ENCODE peak calls at places on chromosomes 1 and 21, in seven cellular contexts. G is HCT116, L is K562, C is HepG2, R is H1, V is SK-N-SH, H is GM12878. W is an unnamed sample.

GRCh38 chr1:67059331-67059730 is 5.4 kb upstream of the SLC35D1 start:
- DNase-seq in R (no peak), C (no peak), G (no peak), L (no peak), V (no peak), H (no peak), W (no peak)

GRCh38 chr1:243575070-243575469 is 275.0 kb downstream of the AKT3 start:
- DNase-seq in H (no peak), R (no peak), G (no peak), C (no peak), L (no peak), V (no peak), W (no peak)

GRCh38 chr1:43978551-43979260 is at the start of gene B4GALT2:
- DNase-seq in V (peak; percentile 94), G (no peak), L (peak; percentile 90), R (no peak), C (peak; percentile 50), H (no peak), W (peak; percentile 47)

GRCh38 chr1:113390871-113391642 is 742 bp downstream of the MAGI3 start:
- DNase-seq in H (no peak), R (no peak), C (no peak), G (no peak), L (peak; percentile 45), V (peak; percentile 40), W (peak; percentile 55)

GRCh38 chr21:33587792-33588484 is 546 bp downstream of the DONSON start:
- DNase-seq in L (no peak), G (no peak), C (no peak), V (no peak), R (no peak), H (no peak), W (peak; percentile 56)

GRCh38 chr1:145859491-145860159 is 744 bp upstream of the PIAS3 start:
- DNase-seq in C (peak; percentile 73), H (peak; percentile 23), R (peak; percentile 47), L (peak; percentile 94), G (peak; percentile 67), V (peak; percentile 92), W (peak; percentile 94)

GRCh38 chr1:37189111-37189510 is 154.8 kb upstream of the GRIK3 start:
- DNase-seq in R (no peak), L (no peak), V (no peak), G (no peak), C (no peak), H (no peak), W (no peak)

GRCh38 chr1:224380003-224380402 is 23.3 kb downstream of the CNIH4 start:
- DNase-seq in L (no peak), G (no peak), H (peak; percentile 75), V (no peak), R (no peak), C (no peak), W (no peak)

GRCh38 chr1:37448691-37449417 is 25.5 kb upstream of the ZC3H12A start:
- DNase-seq in R (no peak), V (no peak), G (no peak), L (no peak), C (no peak), H (no peak), W (no peak)

GRCh38 chr1:32883973-32884372 is 2.3 kb upstream of the HPCA start:
- DNase-seq in V (no peak), L (no peak), R (no peak), H (no peak), G (no peak), C (no peak), W (no peak)

GRCh38 chr1:162709132-162709860 is 77.0 kb downstream of the DDR2 start:
- DNase-seq in H (no peak), G (no peak), L (no peak), V (no peak), C (no peak), R (no peak), W (no peak)

GRCh38 chr1:1569341-1569740 is 5.3 kb downstream of the SSU72 start:
- DNase-seq in C (no peak), L (no peak), V (no peak), G (no peak), H (no peak), R (no peak), W (no peak)

GRCh38 chr1:235835226-235835625 is 31.5 kb downstream of the LYST start:
- DNase-seq in V (no peak), G (no peak), R (no peak), C (no peak), L (no peak), H (no peak), W (no peak)

GRCh38 chr21:45753445-45753844 is 109.9 kb downstream of the PCBP3 start:
- DNase-seq in L (no peak), R (no peak), C (no peak), G (no peak), H (no peak), V (no peak), W (no peak)

GRCh38 chr1:110019790-110020189 is 14.6 kb upstream of the STRIP1 start:
- DNase-seq in G (no peak), R (no peak), V (no peak), H (no peak), L (no peak), C (no peak), W (no peak)

GRCh38 chr1:61271412-61271789 is 189.0 kb downstream of the NFIA start:
- DNase-seq in C (no peak), G (no peak), H (no peak), L (peak; percentile 39), R (no peak), V (peak; percentile 20), W (no peak)

GRCh38 chr1:151980287-151981177 is 13.1 kb downstream of the S100A10 start:
- DNase-seq in R (no peak), V (no peak), L (no peak), G (no peak), H (no peak), C (no peak), W (no peak)

GRCh38 chr1:8006037-8006963 is 19.8 kb downstream of the ERRFI1 start:
- DNase-seq in H (no peak), R (no peak), V (no peak), C (no peak), G (no peak), L (no peak), W (no peak)

GRCh38 chr1:61752921-61753389 is 10.7 kb downstream of the PATJ start:
- DNase-seq in C (peak; percentile 41), H (no peak), R (no peak), V (no peak), G (no peak), L (no peak), W (no peak)

GRCh38 chr1:182731852-182732575 is 47.6 kb upstream of the RGS8 start:
- DNase-seq in G (no peak), V (no peak), L (no peak), C (no peak), R (no peak), H (no peak), W (peak; percentile 56)

GRCh38 chr1:238176441-238176840 is 285.7 kb upstream of the ZP4 start:
- DNase-seq in C (no peak), R (no peak), H (no peak), G (no peak), V (no peak), L (no peak), W (no peak)

GRCh38 chr1:21259316-21260076 is 30.8 kb downstream of the ECE1 start:
- DNase-seq in V (no peak), L (no peak), G (no peak), H (no peak), R (no peak), C (no peak), W (no peak)

GRCh38 chr21:32929633-32930038 is 96.1 kb upstream of the OLIG2 start:
- DNase-seq in C (no peak), V (no peak), G (no peak), H (peak; percentile 69), R (no peak), L (no peak), W (no peak)

GRCh38 chr1:16718908-16719533 is 21.3 kb upstream of the RNU1-4 start:
- DNase-seq in G (no peak), C (no peak), H (no peak), R (no peak), V (peak; percentile 39), L (peak; percentile 24), W (no peak)

GRCh38 chr1:109621402-109622101 is 1.9 kb downstream of the AMPD2 start:
- DNase-seq in C (no peak), R (no peak), L (no peak), H (no peak), G (no peak), V (no peak), W (no peak)

GRCh38 chr1:9529190-9529589 is 10.1 kb upstream of the SLC25A33 start:
- DNase-seq in H (no peak), G (no peak), L (peak; percentile 31), R (no peak), C (no peak), V (no peak), W (no peak)
- TF ChIP-seq JUND in H (no peak), G (no peak), L (peak; percentile 89), R (no peak), C (no peak), V (no peak), W (no peak)

GRCh38 chr1:41573803-41574713 is 89.6 kb upstream of the EDN2 start:
- DNase-seq in V (peak; percentile 86), L (peak; percentile 81), H (peak; percentile 56), R (peak; percentile 33), G (peak; percentile 54), C (peak; percentile 49), W (peak; percentile 47)

GRCh38 chr1:41566274-41566885 is 81.9 kb upstream of the EDN2 start:
- DNase-seq in V (no peak), C (no peak), G (no peak), R (no peak), H (no peak), L (no peak), W (no peak)

GRCh38 chr1:41566969-41567368 is 82.5 kb upstream of the EDN2 start:
- DNase-seq in H (no peak), V (no peak), G (no peak), R (no peak), L (no peak), C (no peak), W (no peak)

GRCh38 chr1:41572224-41572623 is 87.7 kb upstream of the EDN2 start:
- DNase-seq in C (no peak), L (no peak), G (no peak), H (no peak), R (no peak), V (no peak), W (no peak)

DNA sequence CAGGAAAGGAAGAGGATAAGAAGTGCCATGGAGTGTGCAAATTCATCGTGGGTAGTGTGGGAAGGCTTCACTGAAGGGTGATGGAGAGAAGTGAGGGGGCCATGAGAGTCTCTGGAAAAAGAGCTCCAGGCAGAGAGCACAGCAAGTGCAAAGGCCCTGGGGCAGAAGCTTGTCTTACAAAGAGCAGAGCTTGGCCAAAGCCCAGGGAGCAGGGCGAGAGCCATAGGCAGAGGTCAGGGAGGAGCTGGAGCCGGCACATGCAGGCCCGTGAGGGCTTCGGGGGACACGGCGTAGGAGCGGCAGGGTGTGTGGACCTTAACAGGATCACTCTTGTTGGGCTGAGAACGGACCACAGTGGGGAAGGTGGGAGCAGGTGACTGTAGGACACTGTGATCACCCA is 83.7 kb upstream of the EDN2 start:
- DNase-seq in R (no peak), H (no peak), L (no peak), C (no peak), G (no peak), V (no peak), W (no peak)
- TF ChIP-seq JUND in R (no peak), H (no peak), L (no peak), C (no peak), G (no peak), V (no peak), W (no peak)

GRCh38 chr1:241275981-241276380 is 81.0 kb downstream of the RGS7 start:
- DNase-seq in H (no peak), V (no peak), C (no peak), G (no peak), R (no peak), L (no peak), W (no peak)
- TF ChIP-seq JUND in H (no peak), V (no peak), C (no peak), G (no peak), R (no peak), L (no peak), W (no peak)

GRCh38 chr1:45216861-45217260 is 10.5 kb upstream of the ZSWIM5 start:
- DNase-seq in H (no peak), R (no peak), G (no peak), C (no peak), V (no peak), L (no peak), W (no peak)
- TF ChIP-seq JUND in H (no peak), R (no peak), G (no peak), C (no peak), V (no peak), L (no peak), W (no peak)

W was measured in T47D.